ENCODE peak calls at places on chromosomes 4 and X, in four cellular contexts. One of them, this sample, is unnamed.

GRCh38 chr4:85740431-85740861 is 265.5 kb downstream of the ARHGAP24 start:
- DNase-seq in CD4-positive, alpha-beta T cell: no peak
- DNase-seq in CD8-positive, alpha-beta memory T cell: no peak
- DNase-seq in SK-N-SH: no peak
- DNase-seq in this sample: no peak

GRCh38 chr4:76407440-76408119 is 13.4 kb downstream of the CCDC158 start:
- DNase-seq in CD4-positive, alpha-beta T cell: no peak
- DNase-seq in CD8-positive, alpha-beta memory T cell: no peak
- DNase-seq in SK-N-SH: no peak
- DNase-seq in this sample: no peak

GRCh38 chr4:138348055-138348454 is 105.9 kb upstream of the SLC7A11 start:
- DNase-seq in CD4-positive, alpha-beta T cell: no peak
- DNase-seq in CD8-positive, alpha-beta memory T cell: no peak
- DNase-seq in SK-N-SH: no peak
- DNase-seq in this sample: no peak

GRCh38 chrX:101176439-101176838 is 43.1 kb upstream of the DRP2 start:
- DNase-seq in CD8-positive, alpha-beta memory T cell: no peak
- DNase-seq in CD4-positive, alpha-beta T cell: no peak
- DNase-seq in SK-N-SH: no peak
- DNase-seq in this sample: no peak

GRCh38 chr4:2413821-2414610 is 4.4 kb downstream of the ZFYVE28 start:
- DNase-seq in SK-N-SH: no peak
- DNase-seq in CD8-positive, alpha-beta memory T cell: peak
- DNase-seq in CD4-positive, alpha-beta T cell: no peak
- DNase-seq in this sample: peak

GRCh38 chr4:186192068-186192751 is 843 bp downstream of the CYP4V2 start:
- DNase-seq in CD8-positive, alpha-beta memory T cell: no peak
- DNase-seq in CD4-positive, alpha-beta T cell: peak
- DNase-seq in SK-N-SH: no peak
- DNase-seq in this sample: peak

GRCh38 chrX:119757979-119758681 is at the start of gene SOWAHD:
- DNase-seq in CD8-positive, alpha-beta memory T cell: peak
- DNase-seq in CD4-positive, alpha-beta T cell: no peak
- DNase-seq in SK-N-SH: peak
- DNase-seq in this sample: no peak

GRCh38 chr4:15506464-15506863 is 36.8 kb downstream of the CC2D2A start:
- DNase-seq in CD8-positive, alpha-beta memory T cell: no peak
- DNase-seq in SK-N-SH: no peak
- DNase-seq in CD4-positive, alpha-beta T cell: no peak
- DNase-seq in this sample: no peak

GRCh38 chr4:139809207-139810157 is 143.9 kb downstream of the MGST2 start:
- DNase-seq in CD8-positive, alpha-beta memory T cell: no peak
- DNase-seq in CD4-positive, alpha-beta T cell: no peak
- DNase-seq in SK-N-SH: no peak
- DNase-seq in this sample: no peak

GRCh38 chr4:165111906-165112257 is 778 bp downstream of the TMEM192 start:
- DNase-seq in CD8-positive, alpha-beta memory T cell: no peak
- DNase-seq in CD4-positive, alpha-beta T cell: no peak
- DNase-seq in SK-N-SH: no peak
- DNase-seq in this sample: no peak
- H3K27ac ChIP-seq in CD8-positive, alpha-beta memory T cell: peak
- H3K27ac ChIP-seq in CD4-positive, alpha-beta T cell: peak
- H3K27ac ChIP-seq in SK-N-SH: peak
- H3K27ac ChIP-seq in this sample: peak

GRCh38 chrX:17735396-17735795 is 1.9 kb upstream of the SCML1 start:
- DNase-seq in SK-N-SH: no peak
- DNase-seq in CD4-positive, alpha-beta T cell: no peak
- DNase-seq in CD8-positive, alpha-beta memory T cell: no peak
- DNase-seq in this sample: no peak
- H3K27ac ChIP-seq in SK-N-SH: no peak
- H3K27ac ChIP-seq in CD4-positive, alpha-beta T cell: no peak
- H3K27ac ChIP-seq in CD8-positive, alpha-beta memory T cell: no peak
- H3K27ac ChIP-seq in this sample: no peak

GRCh38 chr4:25958110-25958509 is 44.1 kb downstream of the SMIM20 start:
- DNase-seq in CD4-positive, alpha-beta T cell: no peak
- DNase-seq in SK-N-SH: no peak
- DNase-seq in CD8-positive, alpha-beta memory T cell: no peak
- DNase-seq in this sample: no peak

GRCh38 chr4:25954293-25954904 is 40.4 kb downstream of the SMIM20 start:
- DNase-seq in SK-N-SH: no peak
- DNase-seq in CD4-positive, alpha-beta T cell: no peak
- DNase-seq in CD8-positive, alpha-beta memory T cell: no peak
- DNase-seq in this sample: no peak

GRCh38 chr4:25955705-25956104 is 41.7 kb downstream of the SMIM20 start:
- DNase-seq in SK-N-SH: no peak
- DNase-seq in CD4-positive, alpha-beta T cell: no peak
- DNase-seq in CD8-positive, alpha-beta memory T cell: no peak
- DNase-seq in this sample: no peak

GRCh38 chr4:25953740-25954139 is 39.7 kb downstream of the SMIM20 start:
- DNase-seq in CD4-positive, alpha-beta T cell: no peak
- DNase-seq in SK-N-SH: no peak
- DNase-seq in CD8-positive, alpha-beta memory T cell: no peak
- DNase-seq in this sample: no peak

GRCh38 chr4:25956260-25956659 is 42.2 kb downstream of the SMIM20 start:
- DNase-seq in CD8-positive, alpha-beta memory T cell: no peak
- DNase-seq in SK-N-SH: peak
- DNase-seq in CD4-positive, alpha-beta T cell: no peak
- DNase-seq in this sample: no peak
- H3K27ac ChIP-seq in CD8-positive, alpha-beta memory T cell: no peak
- H3K27ac ChIP-seq in SK-N-SH: no peak
- H3K27ac ChIP-seq in CD4-positive, alpha-beta T cell: no peak
- H3K27ac ChIP-seq in this sample: no peak

GRCh38 chr4:155799794-155800123 is 40.9 kb downstream of the GUCY1B1 start:
- DNase-seq in CD8-positive, alpha-beta memory T cell: no peak
- DNase-seq in CD4-positive, alpha-beta T cell: no peak
- DNase-seq in SK-N-SH: no peak
- DNase-seq in this sample: no peak
- H3K27ac ChIP-seq in CD8-positive, alpha-beta memory T cell: no peak
- H3K27ac ChIP-seq in CD4-positive, alpha-beta T cell: no peak
- H3K27ac ChIP-seq in SK-N-SH: no peak
- H3K27ac ChIP-seq in this sample: no peak

GRCh38 chr4:7638463-7638862 is 203.7 kb upstream of the PSAPL1 start:
- DNase-seq in CD4-positive, alpha-beta T cell: no peak
- DNase-seq in CD8-positive, alpha-beta memory T cell: no peak
- DNase-seq in SK-N-SH: no peak
- DNase-seq in this sample: no peak

GRCh38 chr4:7640136-7640535 is 205.4 kb upstream of the PSAPL1 start:
- DNase-seq in CD4-positive, alpha-beta T cell: no peak
- DNase-seq in CD8-positive, alpha-beta memory T cell: no peak
- DNase-seq in SK-N-SH: no peak
- DNase-seq in this sample: no peak

GRCh38 chr4:7637139-7637538 is 202.4 kb upstream of the PSAPL1 start:
- DNase-seq in SK-N-SH: no peak
- DNase-seq in CD4-positive, alpha-beta T cell: no peak
- DNase-seq in CD8-positive, alpha-beta memory T cell: no peak
- DNase-seq in this sample: no peak

GRCh38 chr4:7637971-7638370 is 203.2 kb upstream of the PSAPL1 start:
- DNase-seq in CD8-positive, alpha-beta memory T cell: no peak
- DNase-seq in CD4-positive, alpha-beta T cell: no peak
- DNase-seq in SK-N-SH: no peak
- DNase-seq in this sample: no peak

DNA sequence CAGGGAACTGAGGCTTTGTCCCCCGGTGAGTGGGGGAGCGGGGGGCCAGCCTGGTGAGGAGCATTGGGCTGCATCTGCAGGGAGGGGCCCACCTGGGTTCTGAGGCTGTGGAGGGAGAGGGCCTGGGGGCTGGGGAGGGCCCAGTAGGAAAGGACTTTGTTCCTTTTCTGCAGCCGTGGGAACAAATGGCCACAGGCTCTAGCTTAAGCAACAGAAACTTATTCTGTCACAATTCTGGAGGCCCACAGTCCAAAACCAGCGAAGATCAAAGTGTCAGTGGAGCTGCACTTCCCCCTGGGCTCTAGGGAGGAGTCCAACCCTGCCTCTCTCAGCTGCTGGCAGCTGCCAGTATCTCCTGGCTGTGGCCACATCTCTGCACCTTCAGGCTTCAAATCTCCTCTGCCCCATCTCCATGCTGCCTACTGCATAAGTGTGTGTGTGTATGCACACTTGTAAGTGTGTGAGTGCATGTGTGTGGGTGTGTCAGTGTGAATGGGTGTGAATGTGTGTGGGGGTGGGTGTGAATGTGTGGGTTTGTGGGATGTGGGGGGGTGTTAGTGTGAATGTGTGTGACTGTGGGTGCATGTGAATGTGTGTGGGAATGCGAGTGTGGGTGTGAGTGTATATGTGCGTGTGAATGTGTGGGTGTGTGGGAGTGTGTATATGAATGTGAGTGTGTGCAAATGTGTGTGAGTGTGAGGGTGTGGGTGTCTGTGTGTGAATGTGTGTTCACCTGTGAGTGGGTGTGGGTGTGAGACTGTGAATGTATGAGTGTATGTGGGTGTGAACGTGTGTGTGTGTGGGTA is 204.5 kb upstream of the PSAPL1 start:
- DNase-seq in CD4-positive, alpha-beta T cell: no peak
- DNase-seq in CD8-positive, alpha-beta memory T cell: no peak
- DNase-seq in SK-N-SH: no peak
- DNase-seq in this sample: no peak
- H3K27ac ChIP-seq in CD4-positive, alpha-beta T cell: no peak
- H3K27ac ChIP-seq in CD8-positive, alpha-beta memory T cell: no peak
- H3K27ac ChIP-seq in SK-N-SH: no peak
- H3K27ac ChIP-seq in this sample: no peak

GRCh38 chrX:54482839-54483593 is 13.0 kb downstream of the FGD1 start:
- DNase-seq in SK-N-SH: peak
- DNase-seq in CD4-positive, alpha-beta T cell: no peak
- DNase-seq in CD8-positive, alpha-beta memory T cell: no peak
- DNase-seq in this sample: no peak
- H3K27ac ChIP-seq in SK-N-SH: peak
- H3K27ac ChIP-seq in CD4-positive, alpha-beta T cell: no peak
- H3K27ac ChIP-seq in CD8-positive, alpha-beta memory T cell: no peak
- H3K27ac ChIP-seq in this sample: no peak

GRCh38 chr4:47484169-47484568 is 906 bp upstream of the ATP10D start:
- DNase-seq in SK-N-SH: no peak
- DNase-seq in CD4-positive, alpha-beta T cell: no peak
- DNase-seq in CD8-positive, alpha-beta memory T cell: no peak
- DNase-seq in this sample: no peak
- H3K27ac ChIP-seq in SK-N-SH: peak
- H3K27ac ChIP-seq in CD4-positive, alpha-beta T cell: no peak
- H3K27ac ChIP-seq in CD8-positive, alpha-beta memory T cell: no peak
- H3K27ac ChIP-seq in this sample: no peak

GRCh38 chr4:109436504-109436903 is 2.9 kb downstream of the SEC24B start:
- DNase-seq in CD4-positive, alpha-beta T cell: no peak
- DNase-seq in CD8-positive, alpha-beta memory T cell: no peak
- DNase-seq in SK-N-SH: no peak
- DNase-seq in this sample: no peak
- H3K27ac ChIP-seq in CD4-positive, alpha-beta T cell: no peak
- H3K27ac ChIP-seq in CD8-positive, alpha-beta memory T cell: no peak
- H3K27ac ChIP-seq in SK-N-SH: no peak
- H3K27ac ChIP-seq in this sample: no peak